ENCODE peak calls at places on chromosomes 3 and 15, in four cellular contexts. L is GM12891, M is K562, V is SK-N-MC. P is an unnamed sample.

GRCh38 chr15:70133781-70134180 is 36.1 kb upstream of the TLE3 start:
- DNase-seq in L (no peak), M (no peak), V (no peak), P (no peak)

GRCh38 chr3:61571516-61572336 is 10.4 kb downstream of the PTPRG start:
- DNase-seq in L (no peak), M (no peak), V (no peak), P (no peak)

GRCh38 chr3:154954750-154955149 is 125.4 kb upstream of the MME start:
- DNase-seq in L (no peak), M (peak), V (peak), P (no peak)

GRCh38 chr3:192570315-192570714 is 157.0 kb downstream of the FGF12 start:
- DNase-seq in L (no peak), M (no peak), V (no peak), P (no peak)

GRCh38 chr3:172924546-172924945 is 174.0 kb downstream of the ECT2 start:
- DNase-seq in L (no peak), M (no peak), V (no peak), P (no peak)

GRCh38 chr3:50515565-50516047 is 12.2 kb upstream of the CACNA2D2 start:
- DNase-seq in L (no peak), M (peak), V (no peak), P (no peak)

GRCh38 chr3:175274056-175274455 is 414.9 kb downstream of the NAALADL2 start:
- DNase-seq in L (no peak), M (no peak), V (no peak), P (no peak)

GRCh38 chr3:83842511-83842910 is 1116.3 kb upstream of the CADM2 start:
- DNase-seq in L (no peak), M (no peak), V (no peak), P (no peak)

GRCh38 chr3:159829056-159829995 is 159.3 kb upstream of the IL12A start:
- DNase-seq in L (no peak), M (no peak), V (no peak), P (no peak)
- TF ChIP-seq POLR2AphosphoS5 in L (no peak), M (no peak), V (no peak), P (no peak)

DNA sequence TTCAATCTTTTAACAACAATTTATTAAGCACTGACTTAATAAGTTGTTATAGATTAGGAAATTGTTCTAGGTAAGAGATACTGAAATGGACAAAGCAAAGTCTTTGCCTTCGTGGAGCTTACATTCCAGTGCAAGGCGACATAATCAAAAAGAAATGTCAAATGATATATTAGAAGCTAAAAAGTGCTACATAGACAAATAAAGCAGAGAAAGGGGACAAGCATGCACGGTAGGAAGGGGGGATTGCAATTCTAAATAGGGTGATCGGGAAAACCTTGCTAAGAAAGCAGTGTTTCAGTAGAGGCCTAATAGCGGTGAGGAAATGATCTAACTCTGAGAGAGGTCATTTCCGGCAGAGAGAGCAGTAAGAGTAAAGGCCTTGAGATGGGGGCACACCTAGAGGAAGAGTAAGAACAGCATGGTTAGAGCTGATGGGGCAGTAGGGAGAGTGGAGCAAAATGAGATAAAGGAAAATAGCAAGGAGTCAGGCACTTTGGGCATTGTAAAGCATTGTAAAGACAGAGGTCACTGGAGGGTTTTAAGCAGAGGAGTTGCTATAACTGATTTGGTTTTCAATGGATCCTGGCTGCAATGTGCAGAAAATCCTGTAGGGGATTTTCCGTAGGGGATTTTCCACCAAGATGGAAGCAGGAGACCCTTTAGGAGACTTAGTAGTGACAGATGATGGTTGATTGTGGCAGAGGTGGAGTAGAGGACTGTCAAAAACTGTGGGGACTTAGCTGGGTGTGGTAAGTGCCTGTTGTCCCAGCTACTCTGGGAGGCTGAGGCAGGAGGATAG is 71.7 kb upstream of the CFAP20DC start:
- DNase-seq in L (no peak), M (no peak), V (no peak), P (no peak)
- TF ChIP-seq POLR2AphosphoS5 in L (no peak), M (no peak), V (no peak), P (no peak)

DNA sequence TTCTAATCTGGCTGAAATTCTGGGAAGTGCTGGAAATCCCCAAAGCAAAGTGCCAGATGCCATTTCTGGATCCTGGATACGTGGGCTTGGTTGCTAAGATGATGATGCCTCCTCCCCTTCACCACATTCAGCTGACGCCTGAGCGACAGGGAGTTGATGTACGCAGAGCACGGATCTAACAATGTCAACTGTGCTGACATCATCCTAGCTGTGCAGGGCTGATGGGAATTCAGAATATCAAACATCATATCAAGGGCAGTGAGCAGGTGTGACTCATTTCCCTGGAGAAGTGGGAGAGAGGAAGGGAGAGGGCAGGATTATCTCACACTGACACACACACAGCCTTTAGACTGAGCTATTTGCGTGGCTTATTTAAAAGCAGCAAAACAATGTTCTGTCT is 92.6 kb upstream of the ZBTB20 start:
- DNase-seq in L (no peak), M (peak), V (no peak), P (peak)
- TF ChIP-seq POLR2AphosphoS5 in L (no peak), M (no peak), V (no peak), P (no peak)

GRCh38 chr15:84828433-84828908 is 11.3 kb downstream of the ALPK3 start:
- DNase-seq in L (no peak), M (no peak), V (no peak), P (no peak)
- TF ChIP-seq POLR2AphosphoS5 in L (no peak), M (no peak), V (no peak), P (no peak)